ENCODE peak calls at places on chromosomes 3 and 15, in eight cellular contexts. K, J, U, S, N, L, Z and H are unnamed samples.

GRCh38 chr3:121111914-121112612 is 204.1 kb downstream of the STXBP5L start:
- DNase-seq in N (no peak), L (no peak), J (no peak), U (peak), Z (peak), K (no peak), S (no peak), H (no peak)

GRCh38 chr3:138493804-138494606 is 59.6 kb downstream of the ESYT3 start:
- DNase-seq in J (no peak), U (peak), K (no peak), Z (no peak), S (peak), N (peak), L (no peak), H (no peak)

GRCh38 chr15:63107895-63108546 is 13.6 kb upstream of the LACTB start:
- DNase-seq in U (peak), Z (no peak), K (no peak), N (peak), J (no peak), S (peak), L (no peak), H (no peak)

GRCh38 chr15:62404194-62404985 is 239.3 kb upstream of the C2CD4B start:
- DNase-seq in K (no peak), S (no peak), J (no peak), N (no peak), Z (no peak), U (no peak), L (no peak), H (no peak)

GRCh38 chr15:101086394-101087171 is 165.3 kb downstream of the CHSY1 start:
- DNase-seq in K (no peak), U (no peak), N (no peak), S (no peak), Z (no peak), J (no peak), L (no peak), H (no peak)

GRCh38 chr3:30193625-30194044 is 412.8 kb upstream of the TGFBR2 start:
- DNase-seq in S (no peak), U (peak), Z (peak), J (no peak), K (no peak), N (no peak), L (no peak), H (no peak)

GRCh38 chr3:32844322-32844654 is 26.5 kb downstream of the TRIM71 start:
- DNase-seq in L (no peak), S (no peak), K (no peak), N (no peak), Z (no peak), U (no peak), J (no peak), H (no peak)

GRCh38 chr15:72340366-72340765 is 20.4 kb upstream of the CELF6 start:
- DNase-seq in N (no peak), Z (no peak), U (peak), L (no peak), S (peak), J (no peak), K (no peak), H (no peak)

GRCh38 chr3:45218578-45219390 is 7.3 kb downstream of the TMEM158 start:
- DNase-seq in S (peak), Z (no peak), U (no peak), K (no peak), N (peak), J (no peak), L (no peak), H (no peak)

GRCh38 chr15:41207687-41208448 is 22.7 kb downstream of the EXD1 start:
- DNase-seq in K (no peak), N (no peak), J (no peak), L (no peak), Z (no peak), U (no peak), S (peak), H (no peak)

GRCh38 chr3:141280690-141281089 is 49.1 kb downstream of the PXYLP1 start:
- DNase-seq in S (no peak), Z (no peak), J (no peak), N (no peak), K (no peak), L (no peak), U (no peak), H (no peak)

GRCh38 chr3:3531476-3531875 is 267.8 kb upstream of the LRRN1 start:
- DNase-seq in L (no peak), S (no peak), N (no peak), K (no peak), Z (no peak), U (no peak), J (no peak), H (no peak)

GRCh38 chr15:58717357-58717756 is 32.1 kb downstream of the ADAM10 start:
- DNase-seq in N (no peak), L (no peak), S (no peak), U (no peak), K (no peak), J (no peak), Z (no peak), H (no peak)

GRCh38 chr15:49121901-49122300 is 33.5 kb downstream of the COPS2 start:
- DNase-seq in N (no peak), S (no peak), J (no peak), K (no peak), Z (no peak), L (no peak), U (no peak), H (no peak)

GRCh38 chr15:49015896-49016295 is 30.4 kb downstream of the SECISBP2L start:
- DNase-seq in J (no peak), L (no peak), N (no peak), S (peak), K (no peak), Z (no peak), U (no peak), H (no peak)

GRCh38 chr3:109729111-109729510 is 391.8 kb upstream of the DPPA4 start:
- DNase-seq in S (no peak), U (no peak), N (no peak), K (no peak), L (no peak), Z (no peak), J (no peak), H (no peak)

GRCh38 chr3:6994081-6994668 is 133.3 kb downstream of the GRM7 start:
- DNase-seq in U (peak), S (no peak), L (no peak), Z (no peak), J (no peak), K (no peak), N (no peak), H (no peak)

GRCh38 chr3:129034650-129035049 is 25.9 kb upstream of the GP9 start:
- DNase-seq in Z (no peak), N (peak), J (no peak), L (no peak), U (no peak), S (no peak), K (no peak), H (no peak)

GRCh38 chr3:72997421-72997961 is 880 bp downstream of the PPP4R2 start:
- DNase-seq in N (peak), L (no peak), S (peak), K (peak), U (peak), Z (no peak), J (peak), H (peak)

GRCh38 chr15:40323953-40324937 is 753 bp downstream of the INAFM2 start:
- DNase-seq in J (no peak), U (no peak), Z (no peak), K (no peak), N (no peak), L (peak), S (no peak), H (no peak)

GRCh38 chr3:156802827-156803606 is 23.1 kb upstream of the LEKR1 start:
- DNase-seq in K (no peak), J (no peak), L (no peak), U (no peak), Z (no peak), N (no peak), S (no peak), H (no peak)

GRCh38 chr3:70264122-70264780 is 48.2 kb downstream of the MDFIC2 start:
- DNase-seq in L (no peak), J (no peak), U (peak), Z (no peak), K (no peak), N (no peak), S (no peak), H (no peak)